ENCODE peak calls at places on chromosomes 11 and 22, in six cellular contexts. R, C, Z, H, K and X are unnamed samples.

GRCh38 chr22:17112491-17113042 is 8.6 kb downstream of the TMEM121B start:
- DNase-seq in R (no peak), C (no peak), Z (no peak), H (no peak), K (no peak), X (no peak)

GRCh38 chr11:128582496-128583366 is 4.6 kb downstream of the ETS1 start:
- DNase-seq in R (peak; percentile 89), C (peak; percentile 83), Z (peak; percentile 63), H (no peak), K (peak; percentile 84), X (no peak)

GRCh38 chr11:28675183-28675582 is 567.0 kb downstream of the METTL15 start:
- DNase-seq in R (no peak), C (no peak), Z (no peak), H (no peak), K (no peak), X (no peak)

GRCh38 chr11:75118577-75118976 is 21.9 kb upstream of the OR2AT4 start:
- DNase-seq in R (no peak), C (no peak), Z (no peak), H (no peak), K (no peak), X (no peak)

GRCh38 chr11:34769224-34769623 is 147.0 kb downstream of the APIP start:
- DNase-seq in R (no peak), C (no peak), Z (no peak), H (no peak), K (no peak), X (no peak)

GRCh38 chr22:23697031-23697970 is 6.5 kb downstream of the RGL4 start:
- DNase-seq in R (no peak), C (no peak), Z (no peak), H (no peak), K (no peak), X (no peak)

GRCh38 chr11:70546179-70546940 is 148.0 kb downstream of the CTTN start:
- DNase-seq in R (no peak), C (no peak), Z (no peak), H (no peak), K (no peak), X (no peak)

GRCh38 chr22:50061824-50062355 is 3.8 kb upstream of the TTLL8 start:
- DNase-seq in R (no peak), C (no peak), Z (no peak), H (no peak), K (no peak), X (no peak)

GRCh38 chr11:98434296-98434695 is 586.5 kb upstream of the CNTN5 start:
- DNase-seq in R (no peak), C (no peak), Z (no peak), H (no peak), K (no peak), X (no peak)

GRCh38 chr11:74672956-74673895 is 58.0 kb downstream of the CHRDL2 start:
- DNase-seq in R (peak; percentile 87), C (peak; percentile 95), Z (peak; percentile 77), H (no peak), K (peak; percentile 96), X (peak; percentile 51)

GRCh38 chr11:94876645-94877445 is 96.5 kb downstream of the CWC15 start:
- DNase-seq in R (no peak), C (peak; percentile 92), Z (peak; percentile 87), H (no peak), K (peak; percentile 85), X (no peak)

GRCh38 chr11:60912223-60912850 is 1.6 kb upstream of the TMEM109 start:
- DNase-seq in R (no peak), C (no peak), Z (no peak), H (no peak), K (no peak), X (no peak)

GRCh38 chr11:43072096-43072495 is 239.7 kb upstream of the API5 start:
- DNase-seq in R (no peak), C (no peak), Z (no peak), H (no peak), K (no peak), X (no peak)

GRCh38 chr11:62879554-62879953 is 1.1 kb upstream of the SLC3A2 start:
- DNase-seq in R (no peak), C (no peak), Z (no peak), H (no peak), K (peak; percentile 67), X (no peak)

GRCh38 chr11:113341388-113342165 is 27.2 kb downstream of the TTC12 start:
- DNase-seq in R (no peak), C (no peak), Z (no peak), H (no peak), K (no peak), X (no peak)

GRCh38 chr11:124762077-124762623 is at the start of gene ESAM:
- DNase-seq in R (peak; percentile 50), C (no peak), Z (peak; percentile 62), H (peak; percentile 83), K (no peak), X (no peak)

GRCh38 chr22:24455751-24456426 is 28.5 kb downstream of the ADORA2A start:
- DNase-seq in R (no peak), C (no peak), Z (no peak), H (no peak), K (no peak), X (no peak)

GRCh38 chr22:42905702-42906183 is 48.7 kb upstream of the ARFGAP3 start:
- DNase-seq in R (no peak), C (no peak), Z (no peak), H (peak; percentile 99), K (peak; percentile 82), X (no peak)

GRCh38 chr22:23820748-23821211 is 18.0 kb downstream of the DERL3 start:
- DNase-seq in R (no peak), C (no peak), Z (no peak), H (peak; percentile 15), K (no peak), X (no peak)

GRCh38 chr11:65743928-65744698 is 23.5 kb upstream of the RNASEH2C start:
- DNase-seq in R (peak; percentile 72), C (no peak), Z (peak; percentile 46), H (peak; percentile 68), K (peak; percentile 73), X (no peak)
- TF ChIP-seq CTCF in R (peak; percentile 81), C (peak; percentile 62), Z (peak; percentile 37), H (no peak), K (no peak), X (peak; percentile 51)

GRCh38 chr11:103798029-103798428 is 238.4 kb upstream of the DDI1 start:
- DNase-seq in R (no peak), C (peak; percentile 57), Z (no peak), H (no peak), K (no peak), X (no peak)

GRCh38 chr11:103798456-103798855 is 238.0 kb upstream of the DDI1 start:
- DNase-seq in R (no peak), C (no peak), Z (no peak), H (no peak), K (no peak), X (no peak)

GRCh38 chr11:103803062-103803461 is 233.4 kb upstream of the DDI1 start:
- DNase-seq in R (no peak), C (peak; percentile 11), Z (no peak), H (no peak), K (no peak), X (no peak)

GRCh38 chr11:103805688-103806009 is 230.8 kb upstream of the DDI1 start:
- DNase-seq in R (no peak), C (no peak), Z (no peak), H (no peak), K (no peak), X (no peak)

DNA sequence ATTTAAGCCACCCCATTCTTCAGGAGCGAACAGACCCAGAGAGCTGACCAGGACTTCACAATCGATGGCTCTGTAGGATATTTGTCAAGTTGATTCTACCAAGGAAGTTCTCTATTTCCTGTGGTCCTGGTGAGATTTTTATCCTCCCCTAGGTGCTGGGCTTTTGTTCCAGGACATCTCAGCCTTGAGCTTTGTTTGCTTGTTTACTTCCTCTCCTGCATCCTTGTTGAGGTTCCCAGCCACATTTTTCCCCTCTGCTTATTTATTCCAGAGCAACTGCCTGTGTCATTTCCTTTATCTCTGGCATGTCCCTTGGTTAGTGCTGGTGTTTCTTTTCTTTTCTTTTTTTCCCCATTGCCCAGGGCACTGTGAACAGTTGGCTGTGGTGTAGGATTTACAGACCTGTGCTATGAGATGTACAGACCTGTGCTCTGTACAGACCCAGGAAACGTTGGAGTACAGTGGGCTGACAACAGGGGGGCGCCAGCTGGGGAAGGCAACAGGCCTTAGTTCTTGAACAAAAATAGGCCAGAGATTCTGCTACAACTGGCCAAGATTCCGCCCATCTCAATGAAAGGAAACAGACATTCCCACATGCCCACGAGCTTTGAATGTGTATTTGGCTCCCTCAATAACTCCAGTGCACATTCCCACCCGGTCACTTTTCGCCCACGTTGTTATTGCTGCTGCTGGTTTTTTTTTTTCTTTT is 235.9 kb upstream of the DDI1 start:
- DNase-seq in R (no peak), C (no peak), Z (no peak), H (no peak), K (no peak), X (no peak)
- TF ChIP-seq CTCF in R (no peak), C (no peak), Z (no peak), H (no peak), K (no peak), X (no peak)

DNA sequence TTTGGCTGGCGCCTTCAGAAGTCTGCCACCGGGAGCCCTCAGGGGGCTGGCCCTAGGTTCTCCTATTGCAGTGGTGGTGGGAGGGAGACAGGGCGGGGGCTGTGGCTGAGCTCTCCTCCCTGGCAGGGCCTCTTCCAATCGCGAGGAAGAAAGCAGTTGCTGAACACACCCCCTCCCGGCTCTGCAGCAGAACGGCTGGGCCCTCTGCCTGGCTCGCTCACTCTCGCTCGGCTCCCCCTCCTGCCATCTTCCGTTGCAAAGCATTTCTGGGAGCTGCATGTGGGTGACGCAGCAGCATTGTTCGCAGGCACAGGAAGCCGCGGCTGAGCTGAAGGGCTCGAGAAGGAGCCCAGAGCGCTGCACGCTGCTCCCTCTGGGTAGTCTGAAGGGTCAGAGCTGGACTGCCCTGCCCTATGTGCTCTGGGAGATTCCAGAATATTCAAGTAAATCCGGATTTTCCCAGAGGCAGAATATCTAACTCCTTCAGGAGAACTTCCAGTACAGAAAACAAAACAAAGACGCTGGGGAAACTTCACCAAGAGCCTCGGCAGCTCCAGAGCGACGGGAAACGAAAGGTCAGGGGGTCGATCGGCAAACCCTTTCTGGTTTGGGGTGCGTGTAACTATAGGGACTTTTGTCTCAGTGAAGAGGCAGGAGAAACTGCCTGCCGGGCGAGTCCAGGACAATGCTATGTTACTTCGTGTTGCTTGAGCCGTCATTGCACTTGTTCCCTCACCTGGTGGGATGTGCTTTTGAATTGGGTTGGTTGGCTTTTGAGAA is 26.3 kb upstream of the GRK2 start:
- DNase-seq in R (peak; percentile 99), C (peak; percentile 96), Z (peak; percentile 98), H (peak; percentile 98), K (peak; percentile 98), X (peak; percentile 96)
- TF ChIP-seq CTCF in R (no peak), C (no peak), Z (no peak), H (no peak), K (no peak), X (peak; percentile 18)

GRCh38 chr22:45091254-45091854 is 72.4 kb upstream of the NUP50 start:
- DNase-seq in R (no peak), C (no peak), Z (no peak), H (no peak), K (no peak), X (no peak)

GRCh38 chr22:45094826-45095225 is 68.9 kb upstream of the NUP50 start:
- DNase-seq in R (no peak), C (no peak), Z (no peak), H (no peak), K (no peak), X (no peak)

GRCh38 chr22:45092644-45093043 is 71.1 kb upstream of the NUP50 start:
- DNase-seq in R (no peak), C (no peak), Z (no peak), H (no peak), K (no peak), X (no peak)

GRCh38 chr22:45096256-45096907 is 67.3 kb upstream of the NUP50 start:
- DNase-seq in R (peak; percentile 53), C (no peak), Z (peak; percentile 81), H (no peak), K (peak; percentile 74), X (no peak)

GRCh38 chr22:45094081-45094720 is 69.5 kb upstream of the NUP50 start:
- DNase-seq in R (no peak), C (no peak), Z (no peak), H (no peak), K (no peak), X (no peak)
- TF ChIP-seq CTCF in R (no peak), C (no peak), Z (no peak), H (no peak), K (no peak), X (no peak)